ENCODE peak calls at places on chromosomes 7 and 10, in eight cellular contexts. U is foreskin fibroblast, I is ascending aorta, R is endodermal cell, H is AG04449, A is AG04450, Y is dorsolateral prefrontal cortex, J is mucosa of descending colon. L is an unnamed sample.

GRCh38 chr10:124677871-124678565 is 66.2 kb downstream of the FAM53B start:
- DNase-seq in U (peak), I (no peak), R (no peak), H (no peak), A (no peak), Y (no peak), J (no peak), L (no peak)

GRCh38 chr7:137579913-137580640 is 236.5 kb upstream of the PTN start:
- DNase-seq in U (peak), I (no peak), R (no peak), H (peak), A (peak), Y (no peak), J (no peak), L (no peak)

GRCh38 chr7:138316421-138317043 is 143.5 kb upstream of the TRIM24 start:
- DNase-seq in U (no peak), I (no peak), R (no peak), H (no peak), A (no peak), Y (no peak), J (no peak), L (no peak)

GRCh38 chr7:124101173-124101768 is 68.4 kb upstream of the TMEM229A start:
- DNase-seq in U (no peak), I (no peak), R (peak), H (no peak), A (no peak), Y (no peak), J (no peak), L (no peak)

GRCh38 chr10:97567891-97568290 is 4.7 kb upstream of the ANKRD2 start:
- DNase-seq in U (no peak), I (no peak), R (no peak), H (no peak), A (no peak), Y (no peak), J (no peak), L (no peak)

GRCh38 chr7:74225400-74225799 is 15.6 kb downstream of the LAT2 start:
- DNase-seq in U (no peak), I (no peak), R (no peak), H (no peak), A (no peak), Y (no peak), J (peak), L (no peak)

GRCh38 chr10:119859422-119860258 is 13.0 kb downstream of the MCMBP start:
- DNase-seq in U (peak), I (no peak), R (no peak), H (no peak), A (no peak), Y (no peak), J (no peak), L (no peak)

GRCh38 chr7:79598351-79598750 is 144.9 kb upstream of the MAGI2 start:
- DNase-seq in U (no peak), I (no peak), R (no peak), H (no peak), A (no peak), Y (no peak), J (no peak), L (no peak)

GRCh38 chr7:31307941-31308340 is 32.6 kb downstream of the NEUROD6 start:
- DNase-seq in U (no peak), I (no peak), R (no peak), H (no peak), A (no peak), Y (no peak), J (no peak), L (no peak)

GRCh38 chr10:124369986-124370385 is 48.7 kb downstream of the OAT start:
- DNase-seq in U (no peak), I (no peak), R (no peak), H (no peak), A (no peak), Y (no peak), J (no peak), L (no peak)

GRCh38 chr7:38978474-38978873 is 765 bp downstream of the POU6F2 start:
- DNase-seq in U (no peak), I (no peak), R (peak), H (no peak), A (no peak), Y (no peak), J (no peak), L (no peak)

GRCh38 chr10:91797874-91798735 is at the start of gene TNKS2:
- DNase-seq in U (peak), I (peak), R (peak), H (peak), A (peak), Y (peak), J (peak), L (peak)

GRCh38 chr7:30010022-30010421 is 16.5 kb downstream of the FKBP14 start:
- DNase-seq in U (no peak), I (no peak), R (no peak), H (no peak), A (no peak), Y (no peak), J (no peak), L (no peak)

GRCh38 chr7:41698726-41699125 is 4.2 kb downstream of the INHBA start:
- DNase-seq in U (peak), I (no peak), R (no peak), H (no peak), A (peak), Y (no peak), J (no peak), L (no peak)

GRCh38 chr7:41694490-41694889 is 8.4 kb downstream of the INHBA start:
- DNase-seq in U (no peak), I (no peak), R (no peak), H (no peak), A (no peak), Y (no peak), J (no peak), L (no peak)

GRCh38 chr7:41698114-41698513 is 4.8 kb downstream of the INHBA start:
- DNase-seq in U (no peak), I (no peak), R (no peak), H (no peak), A (no peak), Y (no peak), J (no peak), L (no peak)

GRCh38 chr7:41695661-41696322 is 7.1 kb downstream of the INHBA start:
- DNase-seq in U (no peak), I (no peak), R (no peak), H (no peak), A (peak), Y (no peak), J (no peak), L (no peak)

DNA sequence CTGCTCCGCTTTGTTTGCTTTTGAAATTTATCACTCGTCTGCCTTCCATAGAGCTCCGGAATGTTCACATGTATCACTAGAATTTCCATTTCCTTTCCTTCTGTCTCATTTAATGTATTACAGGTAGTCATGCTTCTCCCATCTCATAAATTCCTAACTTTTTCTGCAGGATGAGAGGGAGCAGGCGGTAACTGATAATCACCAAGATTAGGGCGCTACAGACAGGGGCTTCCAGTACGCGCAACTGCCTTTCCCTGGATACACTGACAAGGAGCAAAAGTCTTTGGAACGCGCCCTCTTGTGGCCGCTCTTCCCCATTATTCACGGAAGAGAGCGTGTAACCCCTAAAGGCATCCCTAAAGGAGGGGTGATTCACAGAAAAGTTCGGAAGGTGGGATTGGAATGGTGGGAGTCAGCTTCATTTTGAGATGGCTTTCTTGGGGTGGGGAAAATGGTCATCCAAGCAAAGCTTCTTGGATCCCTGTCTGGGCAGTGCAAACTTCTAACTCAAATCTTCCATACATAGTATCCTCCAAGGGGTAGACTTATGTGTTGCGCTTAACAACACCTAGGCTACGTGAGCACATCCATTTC is 6.5 kb downstream of the INHBA start:
- DNase-seq in U (peak), I (no peak), R (peak), H (no peak), A (peak), Y (no peak), J (peak), L (no peak)
- H3K4me3 ChIP-seq in U (peak), I (peak), R (no peak), H (peak), A (peak), Y (peak), J (no peak), L (peak)

GRCh38 chr10:17029581-17030271 is 99.9 kb downstream of the CUBN start:
- DNase-seq in U (peak), I (peak), R (peak), H (no peak), A (no peak), Y (no peak), J (peak), L (no peak)
- H3K4me3 ChIP-seq in U (no peak), I (peak), R (no peak), H (peak), A (peak), Y (no peak), J (no peak), L (no peak)

GRCh38 chr7:55595511-55595910 is 23.2 kb upstream of the VOPP1 start:
- DNase-seq in U (no peak), I (no peak), R (no peak), H (no peak), A (no peak), Y (no peak), J (no peak), L (no peak)
- H3K4me3 ChIP-seq in U (no peak), I (no peak), R (no peak), H (no peak), A (no peak), Y (no peak), J (no peak), L (no peak)

DNA sequence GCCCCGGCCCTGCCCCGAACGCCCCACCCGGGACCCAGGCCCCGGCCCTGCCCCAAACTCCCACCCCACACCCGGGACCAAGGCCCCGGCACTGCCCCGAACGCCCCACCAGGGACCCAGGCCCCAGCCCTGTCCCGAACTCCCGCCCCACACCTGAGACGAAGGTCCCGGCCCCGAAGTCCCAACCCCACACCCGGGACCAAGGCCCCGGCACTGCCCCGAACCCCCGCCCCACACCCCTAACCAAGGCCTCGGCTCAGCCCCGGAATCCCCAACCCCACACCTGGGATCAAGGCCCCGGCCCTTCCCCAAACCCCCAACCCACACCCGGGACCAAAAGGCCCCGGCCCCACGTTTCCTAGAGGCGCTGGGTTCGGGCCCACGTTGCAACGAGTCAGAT is 1.1 kb upstream of the LARP4B start:
- DNase-seq in U (no peak), I (no peak), R (peak), H (no peak), A (no peak), Y (no peak), J (peak), L (no peak)
- H3K4me3 ChIP-seq in U (no peak), I (peak), R (no peak), H (no peak), A (no peak), Y (peak), J (no peak), L (no peak)

GRCh38 chr10:7411671-7412481 is 1.0 kb upstream of the SFMBT2 start:
- DNase-seq in U (peak), I (no peak), R (no peak), H (no peak), A (no peak), Y (no peak), J (peak), L (no peak)

GRCh38 chr10:7410306-7410799 is 481 bp downstream of the SFMBT2 start:
- DNase-seq in U (peak), I (no peak), R (peak), H (no peak), A (no peak), Y (peak), J (peak), L (no peak)

GRCh38 chr10:7410800-7411670 is at the start of gene SFMBT2:
- DNase-seq in U (peak), I (no peak), R (peak), H (no peak), A (peak), Y (peak), J (peak), L (peak)

GRCh38 chr10:7409732-7410168 is 1.1 kb downstream of the SFMBT2 start:
- DNase-seq in U (peak), I (no peak), R (peak), H (no peak), A (no peak), Y (no peak), J (no peak), L (no peak)

DNA sequence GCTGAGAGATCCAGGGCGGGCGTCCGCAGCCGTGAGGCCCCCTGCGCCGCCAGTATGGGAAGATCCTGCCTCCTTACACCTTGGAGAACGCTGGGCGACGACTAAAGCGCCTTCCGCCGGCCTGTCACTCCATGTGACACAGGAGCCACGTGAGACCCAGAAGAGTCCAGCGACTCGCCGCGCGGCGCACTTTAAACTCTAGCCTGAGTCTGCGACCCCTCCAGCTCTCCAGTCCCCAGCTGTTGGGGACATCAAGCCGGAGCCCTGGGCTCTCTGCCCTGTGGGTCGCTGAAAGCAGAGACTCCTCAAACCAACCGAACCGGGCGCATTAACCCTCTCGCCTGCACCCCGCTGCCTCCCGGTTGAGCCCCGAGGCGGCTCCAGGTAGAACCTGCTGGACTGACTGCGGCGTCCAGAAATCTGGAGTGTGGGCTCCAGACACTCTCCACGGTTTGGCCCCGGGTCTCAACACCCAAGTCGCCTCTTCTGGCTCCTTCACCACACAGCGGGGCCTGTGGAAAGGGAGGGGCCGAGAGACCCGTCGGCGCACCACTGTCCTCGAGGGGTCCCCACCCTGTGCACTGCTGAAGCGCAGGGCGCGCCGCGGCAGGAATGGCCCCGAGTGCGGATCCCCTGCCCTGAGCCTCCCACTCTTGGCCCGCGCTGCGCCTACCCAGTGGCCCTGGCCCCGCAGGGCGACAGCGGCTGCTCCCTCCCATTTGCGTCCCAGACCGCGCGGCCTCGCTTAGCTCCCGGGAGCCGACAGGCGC is 1.8 kb upstream of the SFMBT2 start:
- DNase-seq in U (peak), I (no peak), R (peak), H (no peak), A (no peak), Y (no peak), J (peak), L (no peak)
- H3K4me3 ChIP-seq in U (no peak), I (peak), R (peak), H (no peak), A (no peak), Y (peak), J (no peak), L (peak)

DNA sequence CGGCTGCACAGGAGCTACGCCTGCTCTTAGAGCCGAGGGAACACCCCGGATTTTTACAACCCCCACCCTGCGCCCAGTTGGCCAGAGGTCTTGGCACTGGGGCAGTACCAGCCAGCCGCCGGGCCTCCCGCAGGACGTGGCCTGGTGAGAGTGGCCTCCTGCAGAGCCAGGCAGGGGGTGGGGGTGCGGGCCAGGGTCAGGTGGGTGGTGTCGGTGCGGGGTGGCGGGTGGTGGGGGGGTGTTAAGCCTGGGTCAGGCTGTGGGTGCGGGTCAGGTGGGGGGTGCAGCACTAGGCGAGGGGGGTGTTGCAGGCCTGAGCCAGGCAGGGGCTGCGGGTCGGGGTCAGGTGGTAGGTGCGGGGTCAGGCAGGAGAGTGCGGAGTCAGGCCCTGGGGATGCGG is 647 bp downstream of the ECHS1 start:
- DNase-seq in U (no peak), I (no peak), R (no peak), H (no peak), A (no peak), Y (no peak), J (peak), L (no peak)
- H3K4me3 ChIP-seq in U (peak), I (peak), R (peak), H (peak), A (peak), Y (peak), J (no peak), L (peak)